ENCODE peak calls at places on chromosomes 3 and 15, in six cellular contexts. F, P, V, E, H and A are unnamed samples.
A peak's percentile ranks its signal among the peaks of the same experiment; 100 is the strongest.

GRCh38 chr15:93826798-93827197 is 404.6 kb upstream of the MCTP2 start:
- DNase-seq in F (no peak), P (peak; percentile 45), V (no peak), E (no peak), H (peak; percentile 60), A (no peak)

GRCh38 chr15:53522878-53523455 is 236.5 kb downstream of the WDR72 start:
- DNase-seq in F (no peak), P (peak; percentile 33), V (no peak), E (no peak), H (peak; percentile 33), A (peak; percentile 4)

GRCh38 chr3:4730734-4731133 is 237.6 kb downstream of the ITPR1 start:
- DNase-seq in F (no peak), P (no peak), V (no peak), E (no peak), H (peak; percentile 78), A (no peak)

GRCh38 chr15:35289029-35289617 is 204.0 kb upstream of the NANOGP8 start:
- DNase-seq in F (no peak), P (no peak), V (peak; percentile 86), E (no peak), H (no peak), A (peak; percentile 69)

GRCh38 chr3:62242846-62243245 is 130.5 kb downstream of the FEZF2 start:
- DNase-seq in F (no peak), P (no peak), V (no peak), E (no peak), H (no peak), A (no peak)

GRCh38 chr3:9469953-9470352 is 72.5 kb downstream of the SETD5 start:
- DNase-seq in F (no peak), P (no peak), V (no peak), E (no peak), H (no peak), A (no peak)

GRCh38 chr3:17639765-17640164 is 102.7 kb downstream of the TBC1D5 start:
- DNase-seq in F (peak; percentile 57), P (no peak), V (peak; percentile 90), E (no peak), H (no peak), A (peak; percentile 10)

GRCh38 chr3:9534429-9534828 is 19.2 kb downstream of the LHFPL4 start:
- DNase-seq in F (no peak), P (no peak), V (no peak), E (no peak), H (no peak), A (no peak)

GRCh38 chr3:94159062-94159726 is 96.3 kb downstream of the NSUN3 start:
- DNase-seq in F (no peak), P (no peak), V (peak; percentile 60), E (no peak), H (no peak), A (peak; percentile 78)

GRCh38 chr3:175274056-175274455 is 414.9 kb downstream of the NAALADL2 start:
- DNase-seq in F (no peak), P (no peak), V (no peak), E (no peak), H (no peak), A (no peak)

GRCh38 chr3:143865302-143865701 is 17.0 kb upstream of the SLC9A9 start:
- DNase-seq in F (no peak), P (no peak), V (peak; percentile 65), E (no peak), H (no peak), A (no peak)

GRCh38 chr3:65291448-65292091 is 603.8 kb upstream of the ADAMTS9 start:
- DNase-seq in F (no peak), P (no peak), V (no peak), E (no peak), H (no peak), A (no peak)

GRCh38 chr3:115792206-115792955 is 169.1 kb downstream of the GAP43 start:
- DNase-seq in F (no peak), P (no peak), V (peak; percentile 40), E (no peak), H (no peak), A (no peak)

GRCh38 chr15:41930221-41930866 is 36.5 kb upstream of the SPTBN5 start:
- DNase-seq in F (peak; percentile 94), P (peak; percentile 84), V (peak; percentile 97), E (no peak), H (peak; percentile 80), A (peak; percentile 62)

GRCh38 chr3:98567646-98568280 is 25.6 kb downstream of the CPOX start:
- DNase-seq in F (no peak), P (no peak), V (no peak), E (no peak), H (no peak), A (no peak)

GRCh38 chr3:36165509-36165908 is 214.8 kb upstream of the STAC start:
- DNase-seq in F (no peak), P (no peak), V (no peak), E (no peak), H (no peak), A (no peak)

GRCh38 chr3:104906001-104906639 is 460.6 kb upstream of the ALCAM start:
- DNase-seq in F (no peak), P (peak; percentile 80), V (no peak), E (peak; percentile 55), H (peak; percentile 81), A (no peak)

GRCh38 chr15:95868970-95869369 is 461.5 kb upstream of the NR2F2 start:
- DNase-seq in F (no peak), P (no peak), V (no peak), E (no peak), H (no peak), A (no peak)

GRCh38 chr3:126678691-126679317 is 23.9 kb upstream of the TXNRD3 start:
- DNase-seq in F (no peak), P (no peak), V (no peak), E (peak; percentile 54), H (no peak), A (no peak)

GRCh38 chr3:118863731-118864322 is 170.8 kb downstream of the IGSF11 start:
- DNase-seq in F (no peak), P (no peak), V (no peak), E (no peak), H (no peak), A (peak; percentile 4)

GRCh38 chr3:45659661-45660566 is 29.3 kb upstream of the SACM1L start:
- DNase-seq in F (peak; percentile 51), P (peak; percentile 67), V (peak; percentile 95), E (peak; percentile 81), H (peak; percentile 83), A (peak; percentile 51)

GRCh38 chr15:70826634-70827033 is 27.3 kb downstream of the LARP6 start:
- DNase-seq in F (peak; percentile 57), P (peak; percentile 60), V (peak; percentile 87), E (no peak), H (no peak), A (peak; percentile 88)

GRCh38 chr3:193776626-193777025 is 183.6 kb downstream of the OPA1 start:
- DNase-seq in F (no peak), P (no peak), V (no peak), E (no peak), H (no peak), A (no peak)

GRCh38 chr3:36065321-36065720 is 315.0 kb upstream of the STAC start:
- DNase-seq in F (no peak), P (no peak), V (no peak), E (no peak), H (no peak), A (no peak)

GRCh38 chr15:37109151-37109912 is 9.0 kb upstream of the MEIS2 start:
- DNase-seq in F (no peak), P (no peak), V (no peak), E (no peak), H (no peak), A (no peak)

GRCh38 chr3:52521881-52522650 is 11.6 kb downstream of the NT5DC2 start:
- DNase-seq in F (no peak), P (peak; percentile 18), V (no peak), E (peak; percentile 54), H (peak; percentile 54), A (no peak)

GRCh38 chr3:50314342-50314741 is 8.2 kb downstream of the HYAL2 start:
- DNase-seq in F (no peak), P (peak; percentile 17), V (no peak), E (no peak), H (no peak), A (no peak)

GRCh38 chr15:45645026-45645980 is 10.5 kb downstream of the SQOR start:
- DNase-seq in F (no peak), P (no peak), V (peak; percentile 58), E (no peak), H (no peak), A (no peak)

GRCh38 chr15:32649336-32649735 is 7.8 kb downstream of the SCG5 start:
- DNase-seq in F (no peak), P (no peak), V (peak; percentile 49), E (no peak), H (no peak), A (peak; percentile 17)

GRCh38 chr3:136021798-136022197 is 56.3 kb downstream of the PPP2R3A start:
- DNase-seq in F (no peak), P (no peak), V (no peak), E (no peak), H (no peak), A (no peak)
- H3K4me3 ChIP-seq in F (no peak overlapping the region), P (no peak overlapping the region), V (no peak overlapping the region), E (no peak overlapping the region), H (no peak overlapping the region), A (no peak overlapping the region)

DNA sequence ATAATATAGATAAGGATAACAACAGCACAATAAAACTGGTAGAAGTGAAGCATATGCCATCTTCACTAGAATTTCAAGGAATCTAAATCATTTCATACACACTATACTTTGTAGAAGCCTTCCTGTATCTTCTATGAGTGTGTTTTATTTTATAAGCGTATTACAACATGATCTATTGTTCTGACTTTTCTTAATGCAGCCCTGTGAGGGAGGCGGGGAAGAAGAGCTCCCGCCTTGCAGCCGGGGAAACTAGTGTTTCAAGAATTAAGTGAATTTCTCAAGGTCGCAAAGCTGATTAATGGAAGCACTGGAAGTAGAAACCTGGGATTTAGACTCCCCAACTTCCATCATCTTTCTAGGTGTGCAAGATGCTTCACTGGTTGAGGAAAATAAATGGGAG is 33.0 kb downstream of the VGLL4 start:
- DNase-seq in F (no peak), P (no peak), V (no peak), E (no peak), H (no peak), A (no peak)
- H3K4me3 ChIP-seq in F (no peak overlapping the region), P (no peak overlapping the region), V (no peak overlapping the region), E (no peak overlapping the region), H (no peak overlapping the region), A (no peak overlapping the region)

GRCh38 chr3:130488288-130488687 is 28.7 kb upstream of the COL6A6 start:
- DNase-seq in F (no peak), P (no peak), V (no peak), E (no peak), H (no peak), A (no peak)
- H3K4me3 ChIP-seq in F (no peak overlapping the region), P (no peak overlapping the region), V (no peak overlapping the region), E (no peak overlapping the region), H (no peak overlapping the region), A (no peak overlapping the region)

GRCh38 chr3:97297032-97297431 is 467.5 kb upstream of the ARL6 start:
- DNase-seq in F (no peak), P (no peak), V (no peak), E (peak; percentile 22), H (no peak), A (no peak)

GRCh38 chr3:97293596-97294131 is 470.9 kb upstream of the ARL6 start:
- DNase-seq in F (no peak), P (no peak), V (no peak), E (peak; percentile 48), H (no peak), A (no peak)

DNA sequence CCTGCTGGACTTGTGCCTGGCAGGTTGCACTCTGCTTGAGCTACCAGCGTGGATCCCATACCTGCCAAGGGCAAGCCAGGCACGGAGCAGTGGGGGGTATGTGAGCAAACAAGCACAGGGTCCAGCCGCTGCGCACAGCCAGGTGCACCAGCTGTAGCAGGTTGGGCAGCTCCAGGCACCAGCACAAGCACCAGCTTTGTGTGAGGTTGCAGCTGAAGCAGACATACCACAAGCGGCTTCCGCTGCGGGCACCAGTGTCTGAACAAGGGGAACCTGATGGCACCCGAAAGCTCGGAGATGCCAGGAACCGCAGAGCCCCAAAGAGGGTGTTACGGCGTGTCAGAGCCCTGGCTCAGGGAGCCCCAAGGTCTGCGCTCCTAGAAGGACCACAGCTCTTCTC is 472.7 kb upstream of the ARL6 start:
- DNase-seq in F (no peak), P (no peak), V (no peak), E (peak; percentile 44), H (no peak), A (no peak)
- H3K4me3 ChIP-seq in F (no peak overlapping the region), P (no peak overlapping the region), V (no peak overlapping the region), E (no peak overlapping the region), H (no peak overlapping the region), A (no peak overlapping the region)